ENCODE peak calls at places on chromosomes 7 and 10, in four cellular contexts. S is HepG2, K is HEK293T, M is K562. Y is an unnamed sample.

GRCh38 chr10:127851661-127852205 is 41.0 kb downstream of the CLRN3 start:
- DNase-seq in M (no peak), S (no peak), K (no peak), Y (no peak)

GRCh38 chr10:9243861-9244515 is 1189.5 kb downstream of the GATA3 start:
- DNase-seq in K (no peak), S (no peak), M (no peak), Y (no peak)

GRCh38 chr10:80664071-80664680 is 126.5 kb downstream of the SH2D4B start:
- DNase-seq in S (peak; percentile 56), M (peak; percentile 81), K (peak; percentile 73), Y (peak; percentile 95)

GRCh38 chr10:51666476-51666875 is 32.9 kb downstream of the CSTF2T start:
- DNase-seq in K (no peak), S (no peak), M (no peak), Y (no peak)

GRCh38 chr7:82109288-82109687 is 334.3 kb downstream of the CACNA2D1 start:
- DNase-seq in K (no peak), S (no peak), M (no peak), Y (no peak)

GRCh38 chr7:143299840-143300239 is 11.7 kb downstream of the CASP2 start:
- DNase-seq in M (peak; percentile 67), S (peak; percentile 36), K (peak; percentile 69), Y (peak; percentile 73)

GRCh38 chr10:126315471-126316177 is 72.7 kb downstream of the ADAM12 start:
- DNase-seq in S (no peak), K (no peak), M (no peak), Y (no peak)

GRCh38 chr10:83961620-83962019 is 177.7 kb upstream of the GHITM start:
- DNase-seq in K (no peak), S (no peak), M (no peak), Y (no peak)

GRCh38 chr7:135879238-135879637 is 97.9 kb downstream of the MTPN start:
- DNase-seq in M (no peak), K (no peak), S (no peak), Y (no peak)

GRCh38 chr10:13347235-13348156 is 597 bp downstream of the SEPHS1 start:
- DNase-seq in K (peak; percentile 63), M (peak; percentile 85), S (peak; percentile 46), Y (peak; percentile 74)

GRCh38 chr7:107353701-107354100 is 116.2 kb upstream of the GPR22 start:
- DNase-seq in M (no peak), S (no peak), K (no peak), Y (no peak)

GRCh38 chr10:2828741-2829140 is 238.6 kb upstream of the PFKP start:
- DNase-seq in K (no peak), M (no peak), S (no peak), Y (no peak)

GRCh38 chr10:71766717-71767419 is 6.5 kb downstream of the VSIR start:
- DNase-seq in S (peak; percentile 92), M (peak; percentile 60), K (no peak), Y (no peak)

GRCh38 chr7:41122256-41122987 is 580.5 kb downstream of the INHBA start:
- DNase-seq in S (no peak), K (no peak), M (no peak), Y (no peak)

GRCh38 chr10:109393425-109393824 is 529.9 kb downstream of the XPNPEP1 start:
- DNase-seq in M (no peak), K (no peak), S (no peak), Y (peak; percentile 42)

GRCh38 chr7:99141756-99142726 is 1.9 kb downstream of the SMURF1 start:
- DNase-seq in K (peak; percentile 65), M (peak; percentile 70), S (peak; percentile 23), Y (peak; percentile 64)

GRCh38 chr10:70374775-70375614 is 7.4 kb downstream of the LRRC20 start:
- DNase-seq in M (no peak), S (no peak), K (no peak), Y (no peak)

GRCh38 chr10:12409171-12409570 is 59.8 kb downstream of the CAMK1D start:
- DNase-seq in M (no peak), K (no peak), S (no peak), Y (no peak)

GRCh38 chr10:1267568-1267967 is 211.4 kb downstream of the WDR37 start:
- DNase-seq in M (no peak), S (no peak), K (no peak), Y (no peak)

GRCh38 chr7:27316311-27316710 is 73.7 kb downstream of the EVX1 start:
- DNase-seq in K (no peak), S (no peak), M (no peak), Y (no peak)

GRCh38 chr10:48469516-48470020 is 135.3 kb downstream of the ARHGAP22 start:
- DNase-seq in S (no peak), M (peak; percentile 37), K (no peak), Y (no peak)

GRCh38 chr10:95569368-95569767 is 8.2 kb upstream of the SORBS1 start:
- DNase-seq in S (no peak), M (no peak), K (no peak), Y (no peak)

GRCh38 chr10:91196268-91197043 is 24.0 kb upstream of the PCGF5 start:
- DNase-seq in K (no peak), S (no peak), M (no peak), Y (no peak)

GRCh38 chr10:109972372-109973001 is 35.3 kb upstream of the ADD3 start:
- DNase-seq in S (no peak), M (no peak), K (no peak), Y (no peak)

GRCh38 chr7:101998904-101999236 is 181.4 kb downstream of the CUX1 start:
- DNase-seq in S (no peak), M (no peak), K (no peak), Y (peak; percentile 45)

GRCh38 chr10:82266438-82266837 is 391.4 kb downstream of the NRG3 start:
- DNase-seq in M (no peak), S (no peak), K (no peak), Y (no peak)

GRCh38 chr7:12730523-12730922 is 43.1 kb downstream of the ARL4A start:
- DNase-seq in K (no peak), M (no peak), S (no peak), Y (no peak)

GRCh38 chr10:88687853-88688467 is 18.1 kb upstream of the LIPK start:
- DNase-seq in S (peak; percentile 3), M (peak; percentile 2), K (peak; percentile 26), Y (no peak)
- TF ChIP-seq ELF4 in S (no peak), M (no peak), K (no peak), Y (no peak)

DNA sequence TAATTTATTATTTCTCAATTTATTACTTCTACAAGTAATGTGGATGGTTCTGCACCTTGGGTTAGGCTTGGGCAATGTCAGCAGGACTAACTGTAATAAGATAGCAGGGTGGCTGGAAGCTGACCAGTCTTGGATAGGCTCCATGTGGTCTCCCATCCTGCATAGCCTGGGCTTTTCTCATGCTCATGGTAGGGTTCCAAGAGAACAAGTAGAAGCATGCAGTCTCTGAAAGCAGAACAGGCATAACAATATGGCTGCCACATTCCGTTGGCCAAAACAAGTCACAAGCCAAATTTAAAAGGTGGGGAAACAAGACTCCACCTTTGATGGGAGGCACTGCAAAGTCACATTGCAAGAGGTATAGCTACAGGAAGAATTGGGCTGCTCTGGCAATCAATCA is 98.6 kb upstream of the MDFIC start:
- DNase-seq in K (no peak), M (no peak), S (no peak), Y (peak; percentile 14)
- TF ChIP-seq ELF4 in K (no peak), M (no peak), S (no peak), Y (no peak)

DNA sequence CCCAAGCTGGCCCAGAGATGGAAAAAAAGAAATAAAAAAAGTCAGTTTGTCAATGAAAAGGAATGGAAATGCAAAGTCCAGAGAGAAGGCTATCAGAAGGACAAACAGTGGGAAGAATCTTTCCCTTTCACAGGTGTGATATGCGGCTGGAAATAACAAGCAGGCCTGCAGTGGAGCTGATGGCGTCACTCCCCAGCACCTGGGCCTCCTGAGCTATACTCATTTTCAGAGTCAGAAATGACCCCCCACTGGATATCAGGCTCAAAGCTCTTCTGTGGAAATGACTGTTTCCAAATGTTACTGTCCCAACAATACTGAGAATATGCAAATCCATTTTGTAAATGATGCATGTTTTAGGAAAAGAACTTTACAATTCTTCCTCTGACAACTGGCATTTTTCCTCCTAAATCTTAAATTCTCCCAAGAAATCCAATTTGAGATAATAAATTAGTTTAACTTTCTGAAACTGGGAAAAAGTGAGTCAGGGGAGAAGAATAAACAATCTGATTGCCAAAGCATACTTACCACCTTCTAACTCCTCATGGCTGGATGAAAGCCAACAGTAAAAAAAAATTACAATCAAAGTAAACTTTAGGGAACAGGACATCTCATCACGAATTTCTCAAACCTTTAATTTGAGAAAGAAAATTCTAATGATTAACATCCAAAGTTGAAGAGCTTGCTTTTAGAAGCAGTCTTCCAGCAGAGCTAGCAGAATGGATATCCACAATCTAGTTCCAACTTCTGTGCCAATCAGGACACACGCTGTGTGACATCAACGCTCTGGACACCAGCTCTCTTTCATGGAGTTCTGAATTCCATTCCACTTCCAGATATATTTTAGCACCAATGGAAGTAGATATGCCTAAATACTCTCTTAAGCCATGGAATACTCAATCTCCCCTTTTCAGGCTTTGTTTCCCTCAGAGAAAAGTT is 5.3 kb upstream of the CUZD1 start:
- DNase-seq in S (no peak), M (no peak), K (no peak), Y (no peak)
- TF ChIP-seq ELF4 in S (no peak), M (no peak), K (no peak), Y (no peak)

DNA sequence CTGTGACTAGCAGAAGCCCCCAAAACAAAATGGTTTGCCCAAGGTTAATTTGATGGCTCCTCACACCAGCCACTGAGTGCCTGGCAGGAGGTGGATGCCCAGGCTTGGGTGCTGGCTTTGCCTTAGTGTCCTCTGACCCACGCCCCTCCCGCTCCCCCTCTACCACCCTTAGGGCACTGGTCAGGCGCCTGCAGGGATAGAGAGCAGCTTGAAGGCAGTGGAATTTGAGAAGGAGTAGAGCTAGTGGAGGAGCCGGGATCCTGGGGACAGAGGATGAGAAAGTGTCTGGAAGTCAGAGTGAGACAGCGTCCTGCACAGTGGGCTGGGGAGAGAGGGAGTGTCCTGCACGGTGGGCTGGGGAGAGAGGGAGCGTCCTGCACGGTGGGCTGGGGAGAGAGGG is 139.4 kb downstream of the DNAJB6 start:
- DNase-seq in S (no peak), K (no peak), M (no peak), Y (no peak)
- TF ChIP-seq ELF4 in S (no peak), K (no peak), M (no peak), Y (no peak)

DNA sequence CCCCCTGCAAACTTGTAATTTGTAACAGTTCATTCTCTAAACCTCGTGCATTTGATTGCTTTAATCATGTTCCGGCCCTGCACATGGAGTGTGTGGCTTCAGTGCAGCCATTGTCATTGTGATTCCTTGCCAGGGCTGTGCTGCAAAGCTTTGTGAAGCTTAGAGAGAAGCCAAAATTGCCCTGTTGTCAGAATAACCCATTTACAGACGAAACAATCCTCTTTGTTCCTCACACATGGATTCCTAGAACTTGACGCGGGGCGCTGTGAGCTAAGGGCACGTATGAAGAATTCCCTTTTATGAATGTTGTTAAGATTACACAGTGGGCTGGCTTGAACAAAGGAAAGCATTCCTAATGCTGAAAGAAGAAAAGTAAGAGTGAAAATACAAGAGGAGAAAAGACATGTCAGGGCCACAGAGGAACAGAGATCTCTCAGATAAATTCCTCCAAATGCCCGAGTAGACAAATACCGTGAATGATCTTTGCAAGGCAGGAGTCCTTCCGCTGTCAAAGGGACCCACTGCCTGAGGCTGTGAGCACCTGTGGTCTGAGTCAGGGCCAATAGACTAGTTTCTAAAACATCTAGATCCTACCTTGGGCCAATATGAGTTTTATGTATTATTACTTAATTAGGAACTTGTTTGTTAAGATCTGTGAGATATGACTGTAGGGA is 205.4 kb upstream of the C7orf33 start:
- DNase-seq in K (no peak), M (no peak), S (no peak), Y (no peak)
- TF ChIP-seq ELF4 in K (no peak), M (no peak), S (no peak), Y (no peak)

GRCh38 chr7:79806161-79806734 is 328.4 kb upstream of the GNAI1 start:
- DNase-seq in M (no peak), S (peak; percentile 6), K (peak; percentile 6), Y (no peak)
- TF ChIP-seq ELF4 in M (no peak), S (no peak), K (no peak), Y (no peak)

GRCh38 chr7:66076459-66077329 is 1.1 kb downstream of the ASL start:
- DNase-seq in M (peak; percentile 28), K (no peak), S (peak; percentile 70), Y (no peak)
- TF ChIP-seq ELF4 in M (no peak), K (no peak), S (no peak), Y (no peak)

Y was measured in WTC11.